ENCODE peak calls at places on chromosomes 12 and 14, in four cellular contexts. Y, J, S and N are unnamed samples.

GRCh38 chr14:32709072-32709471 is 229.6 kb upstream of the NPAS3 start:
- DNase-seq in Y (no peak), J (no peak), S (peak), N (peak)

GRCh38 chr12:60324746-60325145 is 728.9 kb downstream of the SLC16A7 start:
- DNase-seq in J (no peak), Y (no peak), S (no peak), N (no peak)

GRCh38 chr14:35989736-35990135 is 163.6 kb downstream of the BRMS1L start:
- DNase-seq in J (no peak), S (no peak), Y (no peak), N (no peak)

GRCh38 chr12:7269273-7269672 is 34.6 kb upstream of the ACSM4 start:
- DNase-seq in J (no peak), S (no peak), Y (no peak), N (no peak)

GRCh38 chr14:103711516-103712431 is 3.5 kb downstream of the XRCC3 start:
- DNase-seq in Y (no peak), S (peak), J (no peak), N (no peak)

GRCh38 chr12:105100207-105100985 is 7.1 kb upstream of the WASHC4 start:
- DNase-seq in Y (no peak), S (peak), J (no peak), N (peak)

GRCh38 chr12:132150780-132151144 is 6.5 kb downstream of the NOC4L start:
- DNase-seq in S (no peak), J (no peak), Y (peak), N (no peak)

GRCh38 chr12:2397356-2398045 is 344.7 kb downstream of the CACNA1C start:
- DNase-seq in S (no peak), J (no peak), Y (no peak), N (peak)

GRCh38 chr12:26125451-26126339 is 858 bp upstream of the BHLHE41 start:
- DNase-seq in J (peak), S (peak), Y (peak), N (peak)

GRCh38 chr12:87155616-87156015 is 873.6 kb downstream of the C12orf50 start:
- DNase-seq in Y (no peak), S (no peak), J (no peak), N (no peak)

GRCh38 chr14:106051790-106052189 is 525.4 kb downstream of the TMEM121 start:
- DNase-seq in S (no peak), J (no peak), Y (peak), N (no peak)

GRCh38 chr12:4939418-4940023 is 29.8 kb downstream of the KCNA1 start:
- DNase-seq in J (no peak), S (no peak), Y (no peak), N (no peak)

GRCh38 chr12:123384994-123385376 is 1.1 kb downstream of the KMT5A start:
- DNase-seq in J (no peak), S (no peak), Y (no peak), N (no peak)

GRCh38 chr14:86799244-86799647 is 1193.7 kb downstream of the GALC start:
- DNase-seq in S (peak), J (peak), Y (no peak), N (peak)

GRCh38 chr12:55932546-55932919 is 1.6 kb downstream of the DGKA start:
- DNase-seq in Y (peak), S (no peak), J (no peak), N (no peak)

GRCh38 chr12:17416748-17417147 is 673.2 kb downstream of the RERGL start:
- DNase-seq in Y (no peak), S (no peak), J (no peak), N (no peak)

GRCh38 chr14:55927059-55927458 is 191.2 kb upstream of the PELI2 start:
- DNase-seq in J (no peak), S (no peak), Y (no peak), N (no peak)

GRCh38 chr12:11672361-11672760 is 22.9 kb downstream of the ETV6 start:
- DNase-seq in J (no peak), S (no peak), Y (no peak), N (no peak)

GRCh38 chr14:95901014-95901413 is 24.4 kb downstream of the TUNAR start:
- DNase-seq in Y (no peak), S (no peak), J (no peak), N (peak)

GRCh38 chr12:54306925-54307731 is 6.3 kb upstream of the NFE2 start:
- DNase-seq in J (peak), S (no peak), Y (peak), N (peak)

GRCh38 chr14:21092147-21093011 is 6.1 kb downstream of the ZNF219 start:
- DNase-seq in Y (peak), S (peak), J (peak), N (peak)

GRCh38 chr12:64912501-64912900 is 88.1 kb downstream of the TBC1D30 start:
- DNase-seq in S (no peak), J (no peak), Y (no peak), N (peak)

GRCh38 chr14:91919814-91920213 is 27.7 kb downstream of the FBLN5 start:
- DNase-seq in J (no peak), Y (no peak), S (no peak), N (no peak)

GRCh38 chr14:58501214-58501816 is 73.8 kb downstream of the KIAA0586 start:
- DNase-seq in Y (peak), J (peak), S (peak), N (peak)